ENCODE peak calls at places on chromosomes 2 and 18, in five cellular contexts. Q, F, X, J and C are unnamed samples.

GRCh38 chr2:239484571-239485355 is 83.9 kb upstream of the HDAC4 start:
- DNase-seq in Q (no peak), F (no peak), X (no peak), J (no peak), C (no peak)

GRCh38 chr2:135875491-135876065 is 665 bp downstream of the MCM6 start:
- DNase-seq in J (peak), X (peak), F (no peak), Q (peak), C (peak)

GRCh38 chr18:58178476-58178875 is 134.4 kb downstream of the NEDD4L start:
- DNase-seq in X (no peak), F (no peak), J (no peak), Q (no peak), C (no peak)

GRCh38 chr2:70888925-70889715 is 46.6 kb upstream of the ATP6V1B1 start:
- DNase-seq in F (no peak), X (no peak), Q (no peak), J (no peak), C (no peak)

GRCh38 chr2:10204326-10205200 is 82.0 kb downstream of the RRM2 start:
- DNase-seq in F (no peak), X (no peak), J (no peak), Q (no peak), C (no peak)

GRCh38 chr2:127508621-127509034 is 17.7 kb downstream of the IWS1 start:
- DNase-seq in X (peak), F (peak), Q (no peak), J (peak), C (peak)

GRCh38 chr2:237473474-237474453 is 13.3 kb upstream of the MLPH start:
- DNase-seq in Q (no peak), X (peak), F (no peak), J (peak), C (no peak)

GRCh38 chr2:162210385-162210784 is 32.9 kb downstream of the FAP start:
- DNase-seq in Q (no peak), F (no peak), X (no peak), J (no peak), C (no peak)

GRCh38 chr2:23561544-23561943 is 176.6 kb downstream of the KLHL29 start:
- DNase-seq in J (no peak), F (no peak), Q (no peak), X (no peak), C (no peak)

GRCh38 chr2:217164008-217164407 is 304.1 kb upstream of the TNP1 start:
- DNase-seq in X (no peak), J (no peak), F (no peak), Q (no peak), C (no peak)

GRCh38 chr2:196591621-196592022 is 47.9 kb upstream of the CCDC150 start:
- DNase-seq in J (no peak), X (no peak), Q (no peak), F (no peak), C (no peak)

GRCh38 chr2:196594158-196594557 is 45.4 kb upstream of the CCDC150 start:
- DNase-seq in F (no peak), Q (no peak), X (no peak), J (no peak), C (no peak)

GRCh38 chr2:196592331-196592911 is 47.1 kb upstream of the CCDC150 start:
- DNase-seq in J (peak), F (no peak), Q (no peak), X (peak), C (no peak)

GRCh38 chr2:196591004-196591403 is 48.5 kb upstream of the CCDC150 start:
- DNase-seq in X (no peak), Q (no peak), J (no peak), F (no peak), C (no peak)

DNA sequence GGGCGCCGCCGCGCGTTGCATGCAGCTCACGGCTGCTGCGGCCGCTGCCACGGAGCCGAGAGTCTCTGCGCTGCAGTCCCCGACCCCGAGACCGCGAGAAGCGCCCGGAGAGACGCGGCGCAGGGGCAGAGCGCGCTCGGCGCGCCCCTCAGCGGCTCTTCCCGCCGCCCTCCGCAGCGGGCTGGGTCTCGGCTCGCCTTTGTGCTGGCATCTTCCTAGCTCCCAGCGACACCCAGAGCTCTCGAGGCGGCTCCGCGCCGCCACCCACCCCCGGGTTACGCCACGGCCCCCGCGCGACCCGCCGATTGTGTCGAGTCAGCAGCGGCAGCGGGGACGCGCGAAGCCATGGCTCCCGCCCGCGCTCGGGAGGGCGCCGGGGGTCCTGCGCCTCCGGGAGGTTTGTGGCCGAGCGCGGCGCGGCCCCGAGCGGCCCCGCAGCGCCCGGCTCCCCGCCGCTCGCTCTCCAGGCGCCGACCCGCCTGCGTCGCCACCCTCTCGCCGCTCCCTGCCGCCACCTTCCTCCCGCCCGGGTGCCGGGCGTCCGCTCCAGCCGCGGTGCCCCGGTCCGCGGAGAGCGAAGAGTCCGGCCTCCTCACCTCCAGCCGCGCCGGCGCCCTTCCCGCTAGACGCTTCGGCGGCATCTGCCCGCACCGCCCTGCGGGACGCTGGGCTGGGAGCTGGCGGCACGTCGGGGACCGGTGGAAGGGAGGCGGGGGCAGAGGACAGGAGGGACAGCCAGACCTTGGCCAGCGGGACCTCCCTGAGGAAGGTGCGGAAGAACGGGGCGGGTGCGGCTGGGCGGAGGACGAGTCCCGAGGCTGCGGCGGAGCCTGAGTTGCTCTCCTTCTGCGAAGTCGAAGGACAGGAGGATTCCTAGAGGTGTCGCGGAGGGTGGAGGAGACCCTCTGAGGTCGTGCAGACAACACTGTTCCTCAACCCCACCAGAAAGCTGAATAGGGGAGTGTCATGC is 46.3 kb upstream of the CCDC150 start:
- DNase-seq in X (peak), F (no peak), Q (no peak), J (peak), C (no peak)
- TF ChIP-seq CTCF in X (no peak), F (no peak), Q (no peak), J (no peak), C (no peak)

GRCh38 chr2:8352300-8352699 is 329.6 kb upstream of the ID2 start:
- DNase-seq in J (no peak), Q (no peak), F (no peak), X (no peak), C (no peak)
- TF ChIP-seq CTCF in J (no peak), Q (no peak), F (no peak), X (no peak), C (no peak)

GRCh38 chr2:235670974-235671787 is 177.3 kb downstream of the AGAP1 start:
- DNase-seq in J (no peak), X (no peak), F (no peak), Q (no peak), C (no peak)
- TF ChIP-seq CTCF in J (no peak), X (no peak), F (no peak), Q (no peak), C (no peak)

DNA sequence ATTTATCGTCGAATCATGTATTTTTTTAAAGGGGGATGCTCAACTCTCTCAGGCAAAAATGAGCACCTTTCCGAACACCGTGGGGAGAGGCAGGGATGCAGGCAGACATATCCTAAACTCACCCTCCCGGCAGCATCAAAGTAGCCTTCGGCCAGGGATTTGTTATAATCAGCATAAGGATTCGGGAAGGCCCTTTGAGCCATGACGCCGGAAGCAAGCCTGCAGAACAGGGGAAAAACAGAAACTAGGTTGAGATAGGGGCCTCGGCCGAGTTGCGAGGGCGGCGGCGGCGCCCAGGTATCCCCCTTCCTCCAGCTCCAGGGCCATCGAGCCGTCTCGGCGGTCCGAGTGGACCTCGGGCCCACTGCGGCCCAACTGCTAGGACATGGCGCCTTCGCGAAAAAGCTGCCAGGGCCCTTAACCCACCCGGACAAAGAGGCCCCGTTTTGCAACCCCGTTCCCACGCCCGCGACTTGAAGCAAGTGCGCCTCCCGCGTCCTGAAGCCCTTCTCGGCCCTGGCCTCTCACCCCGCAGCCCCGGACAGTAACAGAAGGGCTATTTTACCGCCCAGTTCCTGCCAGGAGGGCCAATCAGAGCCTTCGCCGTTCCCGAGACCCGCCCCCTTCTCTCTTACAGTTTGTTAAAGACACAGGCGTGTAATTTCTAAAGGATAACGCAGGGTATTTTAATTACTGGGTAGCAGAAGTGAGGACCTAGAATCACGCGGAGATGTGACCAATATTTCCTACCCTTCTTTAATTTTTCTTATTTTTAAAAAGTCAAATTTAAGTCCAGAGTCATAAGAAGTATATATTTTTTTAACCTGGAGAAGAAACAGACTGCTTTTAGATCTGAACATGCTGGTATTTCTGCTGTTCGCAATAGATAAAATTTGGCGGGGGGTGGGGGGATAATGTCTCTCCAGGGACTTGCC is at the start of gene LANCL1:
- DNase-seq in F (peak), Q (peak), X (peak), J (peak), C (peak)
- TF ChIP-seq CTCF in F (no peak), Q (no peak), X (no peak), J (no peak), C (no peak)